ENCODE peak calls at places on chromosomes 12 and 14, in nine cellular contexts. One of them, this sample, is unnamed.

GRCh38 chr12:29537292-29537691 is 39.8 kb upstream of the OVCH1 start:
- DNase-seq in fibroblast of lung: peak
- DNase-seq in endothelial cell: no peak
- DNase-seq in GM23338: no peak
- DNase-seq in progenitor cell of endocrine pancreas: no peak
- DNase-seq in breast epithelium: no peak
- DNase-seq in left ventricle myocardium inferior: no peak
- DNase-seq in fibroblast of pulmonary artery: peak
- DNase-seq in neural crest cell: no peak
- DNase-seq in this sample: no peak

GRCh38 chr14:96081767-96082400 is 42.7 kb downstream of the C14orf132 start:
- DNase-seq in fibroblast of lung: no peak
- DNase-seq in neural crest cell: no peak
- DNase-seq in endothelial cell: no peak
- DNase-seq in GM23338: no peak
- DNase-seq in progenitor cell of endocrine pancreas: no peak
- DNase-seq in fibroblast of pulmonary artery: no peak
- DNase-seq in left ventricle myocardium inferior: no peak
- DNase-seq in breast epithelium: peak
- DNase-seq in this sample: no peak

GRCh38 chr14:32397871-32398640 is 69.0 kb downstream of the AKAP6 start:
- DNase-seq in fibroblast of pulmonary artery: peak
- DNase-seq in neural crest cell: no peak
- DNase-seq in fibroblast of lung: peak
- DNase-seq in progenitor cell of endocrine pancreas: no peak
- DNase-seq in endothelial cell: no peak
- DNase-seq in GM23338: no peak
- DNase-seq in breast epithelium: no peak
- DNase-seq in left ventricle myocardium inferior: no peak
- DNase-seq in this sample: no peak

GRCh38 chr14:90815817-90816662 is at the start of gene TTC7B:
- DNase-seq in GM23338: peak
- DNase-seq in fibroblast of pulmonary artery: peak
- DNase-seq in neural crest cell: peak
- DNase-seq in breast epithelium: no peak
- DNase-seq in fibroblast of lung: peak
- DNase-seq in endothelial cell: peak
- DNase-seq in progenitor cell of endocrine pancreas: peak
- DNase-seq in left ventricle myocardium inferior: peak
- DNase-seq in this sample: peak

GRCh38 chr14:69261761-69262331 is 1.9 kb downstream of the GALNT16 start:
- DNase-seq in left ventricle myocardium inferior: peak
- DNase-seq in breast epithelium: no peak
- DNase-seq in neural crest cell: no peak
- DNase-seq in endothelial cell: peak
- DNase-seq in GM23338: peak
- DNase-seq in progenitor cell of endocrine pancreas: no peak
- DNase-seq in fibroblast of lung: no peak
- DNase-seq in fibroblast of pulmonary artery: no peak
- DNase-seq in this sample: no peak

GRCh38 chr14:75340921-75341320 is 62.3 kb downstream of the FOS start:
- DNase-seq in fibroblast of lung: no peak
- DNase-seq in endothelial cell: no peak
- DNase-seq in neural crest cell: no peak
- DNase-seq in breast epithelium: peak
- DNase-seq in GM23338: no peak
- DNase-seq in progenitor cell of endocrine pancreas: no peak
- DNase-seq in left ventricle myocardium inferior: peak
- DNase-seq in fibroblast of pulmonary artery: peak
- DNase-seq in this sample: no peak

GRCh38 chr12:70646850-70647249 is 9.6 kb upstream of the PTPRB start:
- DNase-seq in breast epithelium: no peak
- DNase-seq in fibroblast of pulmonary artery: peak
- DNase-seq in endothelial cell: no peak
- DNase-seq in fibroblast of lung: peak
- DNase-seq in neural crest cell: no peak
- DNase-seq in left ventricle myocardium inferior: no peak
- DNase-seq in progenitor cell of endocrine pancreas: no peak
- DNase-seq in GM23338: no peak
- DNase-seq in this sample: no peak

GRCh38 chr12:65171073-65171472 is 1.7 kb downstream of the LEMD3 start:
- DNase-seq in fibroblast of pulmonary artery: peak
- DNase-seq in progenitor cell of endocrine pancreas: no peak
- DNase-seq in breast epithelium: no peak
- DNase-seq in left ventricle myocardium inferior: no peak
- DNase-seq in neural crest cell: no peak
- DNase-seq in GM23338: no peak
- DNase-seq in fibroblast of lung: peak
- DNase-seq in endothelial cell: no peak
- DNase-seq in this sample: no peak

GRCh38 chr12:66117242-66117641 is 13.3 kb downstream of the LLPH start:
- DNase-seq in progenitor cell of endocrine pancreas: no peak
- DNase-seq in GM23338: no peak
- DNase-seq in breast epithelium: no peak
- DNase-seq in fibroblast of lung: no peak
- DNase-seq in fibroblast of pulmonary artery: no peak
- DNase-seq in neural crest cell: no peak
- DNase-seq in left ventricle myocardium inferior: no peak
- DNase-seq in endothelial cell: no peak
- DNase-seq in this sample: no peak

GRCh38 chr12:85155791-85156190 is 119.6 kb downstream of the LRRIQ1 start:
- DNase-seq in GM23338: peak
- DNase-seq in fibroblast of lung: peak
- DNase-seq in endothelial cell: no peak
- DNase-seq in breast epithelium: no peak
- DNase-seq in neural crest cell: no peak
- DNase-seq in progenitor cell of endocrine pancreas: no peak
- DNase-seq in left ventricle myocardium inferior: no peak
- DNase-seq in fibroblast of pulmonary artery: peak
- DNase-seq in this sample: no peak

GRCh38 chr12:63916561-63917476 is 72.3 kb downstream of the SRGAP1 start:
- DNase-seq in GM23338: no peak
- DNase-seq in breast epithelium: no peak
- DNase-seq in progenitor cell of endocrine pancreas: no peak
- DNase-seq in left ventricle myocardium inferior: no peak
- DNase-seq in fibroblast of lung: peak
- DNase-seq in fibroblast of pulmonary artery: peak
- DNase-seq in endothelial cell: no peak
- DNase-seq in neural crest cell: no peak
- DNase-seq in this sample: no peak

GRCh38 chr12:14076538-14076937 is 95.1 kb upstream of the GRIN2B start:
- DNase-seq in left ventricle myocardium inferior: no peak
- DNase-seq in progenitor cell of endocrine pancreas: no peak
- DNase-seq in GM23338: no peak
- DNase-seq in fibroblast of lung: no peak
- DNase-seq in endothelial cell: no peak
- DNase-seq in breast epithelium: no peak
- DNase-seq in fibroblast of pulmonary artery: no peak
- DNase-seq in neural crest cell: no peak
- DNase-seq in this sample: no peak

GRCh38 chr12:111557271-111558106 is 41.6 kb downstream of the ATXN2 start:
- DNase-seq in neural crest cell: no peak
- DNase-seq in fibroblast of pulmonary artery: peak
- DNase-seq in breast epithelium: no peak
- DNase-seq in progenitor cell of endocrine pancreas: no peak
- DNase-seq in GM23338: no peak
- DNase-seq in fibroblast of lung: peak
- DNase-seq in endothelial cell: no peak
- DNase-seq in left ventricle myocardium inferior: no peak
- DNase-seq in this sample: no peak

GRCh38 chr12:24293549-24293948 is 344.1 kb upstream of the SOX5 start:
- DNase-seq in GM23338: no peak
- DNase-seq in left ventricle myocardium inferior: no peak
- DNase-seq in breast epithelium: no peak
- DNase-seq in fibroblast of lung: no peak
- DNase-seq in fibroblast of pulmonary artery: no peak
- DNase-seq in endothelial cell: no peak
- DNase-seq in progenitor cell of endocrine pancreas: no peak
- DNase-seq in neural crest cell: no peak
- DNase-seq in this sample: no peak

GRCh38 chr12:55729592-55730446 is 1.0 kb upstream of the CD63 start:
- DNase-seq in neural crest cell: peak
- DNase-seq in breast epithelium: peak
- DNase-seq in endothelial cell: peak
- DNase-seq in left ventricle myocardium inferior: peak
- DNase-seq in fibroblast of pulmonary artery: peak
- DNase-seq in progenitor cell of endocrine pancreas: peak
- DNase-seq in GM23338: peak
- DNase-seq in fibroblast of lung: peak
- DNase-seq in this sample: peak
- TF ChIP-seq CTCF in neural crest cell: no peak
- TF ChIP-seq CTCF in breast epithelium: no peak
- TF ChIP-seq CTCF in endothelial cell: no peak
- TF ChIP-seq CTCF in left ventricle myocardium inferior: no peak
- TF ChIP-seq CTCF in fibroblast of pulmonary artery: no peak
- TF ChIP-seq CTCF in progenitor cell of endocrine pancreas: no peak
- TF ChIP-seq CTCF in GM23338: no peak
- TF ChIP-seq CTCF in fibroblast of lung: peak
- TF ChIP-seq CTCF in this sample: no peak

GRCh38 chr14:93788557-93789365 is 476 bp upstream of the PRIMA1 start:
- DNase-seq in left ventricle myocardium inferior: peak
- DNase-seq in neural crest cell: peak
- DNase-seq in fibroblast of lung: no peak
- DNase-seq in progenitor cell of endocrine pancreas: peak
- DNase-seq in GM23338: peak
- DNase-seq in breast epithelium: no peak
- DNase-seq in fibroblast of pulmonary artery: no peak
- DNase-seq in endothelial cell: peak
- DNase-seq in this sample: peak
- TF ChIP-seq CTCF in left ventricle myocardium inferior: peak
- TF ChIP-seq CTCF in neural crest cell: peak
- TF ChIP-seq CTCF in fibroblast of lung: no peak
- TF ChIP-seq CTCF in progenitor cell of endocrine pancreas: peak
- TF ChIP-seq CTCF in GM23338: no peak
- TF ChIP-seq CTCF in breast epithelium: peak
- TF ChIP-seq CTCF in fibroblast of pulmonary artery: no peak
- TF ChIP-seq CTCF in endothelial cell: no peak
- TF ChIP-seq CTCF in this sample: peak

GRCh38 chr14:82488473-82488872 is 954.8 kb upstream of the SEL1L start:
- DNase-seq in left ventricle myocardium inferior: no peak
- DNase-seq in neural crest cell: no peak
- DNase-seq in GM23338: no peak
- DNase-seq in fibroblast of lung: no peak
- DNase-seq in endothelial cell: no peak
- DNase-seq in fibroblast of pulmonary artery: no peak
- DNase-seq in progenitor cell of endocrine pancreas: no peak
- DNase-seq in breast epithelium: no peak
- DNase-seq in this sample: no peak
- TF ChIP-seq CTCF in left ventricle myocardium inferior: no peak
- TF ChIP-seq CTCF in neural crest cell: no peak
- TF ChIP-seq CTCF in GM23338: no peak
- TF ChIP-seq CTCF in fibroblast of lung: no peak
- TF ChIP-seq CTCF in endothelial cell: no peak
- TF ChIP-seq CTCF in fibroblast of pulmonary artery: no peak
- TF ChIP-seq CTCF in progenitor cell of endocrine pancreas: no peak
- TF ChIP-seq CTCF in breast epithelium: no peak
- TF ChIP-seq CTCF in this sample: no peak

DNA sequence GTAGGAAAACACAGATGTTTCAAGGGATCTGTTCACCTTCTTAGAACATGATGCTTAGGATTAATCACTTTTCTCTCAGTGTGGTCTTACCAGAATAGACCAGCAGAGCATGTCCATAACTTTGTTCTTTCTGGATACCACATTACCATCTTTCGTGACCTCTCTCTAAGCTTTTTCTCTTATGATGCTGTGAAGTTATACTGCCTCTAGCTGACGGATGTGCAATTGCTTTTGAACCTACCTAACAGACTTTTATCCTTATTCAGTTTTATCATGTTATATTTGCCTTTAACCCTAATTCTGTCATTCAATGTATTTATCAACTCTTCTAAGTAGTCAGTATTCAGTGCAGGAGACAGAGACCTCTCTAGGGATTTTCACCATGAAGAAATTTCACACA is 246.7 kb downstream of the DACT1 start:
- DNase-seq in fibroblast of pulmonary artery: no peak
- DNase-seq in breast epithelium: no peak
- DNase-seq in left ventricle myocardium inferior: no peak
- DNase-seq in neural crest cell: no peak
- DNase-seq in endothelial cell: no peak
- DNase-seq in progenitor cell of endocrine pancreas: no peak
- DNase-seq in fibroblast of lung: no peak
- DNase-seq in GM23338: peak
- DNase-seq in this sample: no peak
- TF ChIP-seq CTCF in fibroblast of pulmonary artery: peak
- TF ChIP-seq CTCF in breast epithelium: no peak
- TF ChIP-seq CTCF in left ventricle myocardium inferior: peak
- TF ChIP-seq CTCF in neural crest cell: peak
- TF ChIP-seq CTCF in endothelial cell: peak
- TF ChIP-seq CTCF in progenitor cell of endocrine pancreas: peak
- TF ChIP-seq CTCF in fibroblast of lung: peak
- TF ChIP-seq CTCF in GM23338: peak
- TF ChIP-seq CTCF in this sample: peak

DNA sequence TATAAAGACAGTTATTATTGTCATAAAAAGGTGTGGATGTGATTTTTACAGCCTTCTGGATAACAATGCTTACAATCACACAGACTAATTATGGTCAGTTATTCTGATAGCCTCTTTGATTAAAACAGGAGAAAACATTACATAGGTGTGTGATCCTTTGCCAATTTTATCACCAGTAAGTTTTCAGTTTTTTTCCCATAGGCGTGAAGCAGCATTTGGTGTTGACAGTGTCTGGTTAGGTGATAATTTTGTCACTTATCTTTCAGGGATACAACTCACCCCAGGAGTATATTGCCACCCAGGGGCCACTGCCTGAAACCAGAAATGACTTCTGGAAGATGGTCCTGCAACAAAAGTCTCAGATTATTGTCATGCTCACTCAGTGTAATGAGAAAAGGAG is 208.8 kb downstream of the EPS8 start:
- DNase-seq in fibroblast of pulmonary artery: no peak
- DNase-seq in fibroblast of lung: no peak
- DNase-seq in progenitor cell of endocrine pancreas: no peak
- DNase-seq in left ventricle myocardium inferior: no peak
- DNase-seq in endothelial cell: no peak
- DNase-seq in neural crest cell: no peak
- DNase-seq in breast epithelium: no peak
- DNase-seq in GM23338: no peak
- DNase-seq in this sample: no peak
- TF ChIP-seq CTCF in fibroblast of pulmonary artery: no peak
- TF ChIP-seq CTCF in fibroblast of lung: no peak
- TF ChIP-seq CTCF in progenitor cell of endocrine pancreas: no peak
- TF ChIP-seq CTCF in left ventricle myocardium inferior: no peak
- TF ChIP-seq CTCF in endothelial cell: no peak
- TF ChIP-seq CTCF in neural crest cell: no peak
- TF ChIP-seq CTCF in breast epithelium: no peak
- TF ChIP-seq CTCF in GM23338: peak
- TF ChIP-seq CTCF in this sample: peak

This sample was measured in D721Med.